ENCODE peak calls at places on chromosome 7, in ten cellular contexts. One of them, this sample, is unnamed.

GRCh38 chr7:151673216-151673615 is 153.5 kb upstream of the RHEB start:
- DNase-seq in T-helper 1 cell: no peak
- DNase-seq in T47D: no peak
- DNase-seq in germinal center: no peak
- DNase-seq in prostate gland: no peak
- DNase-seq in effector CD8-positive, alpha-beta T cell: no peak
- DNase-seq in B cell: no peak
- DNase-seq in SW480: no peak
- DNase-seq in H4: no peak
- DNase-seq in WTC11: no peak
- DNase-seq in this sample: peak

GRCh38 chr7:95427914-95428516 is 6.8 kb downstream of the PON2 start:
- DNase-seq in T47D: no peak
- DNase-seq in WTC11: no peak
- DNase-seq in germinal center: no peak
- DNase-seq in prostate gland: no peak
- DNase-seq in H4: no peak
- DNase-seq in SW480: no peak
- DNase-seq in T-helper 1 cell: no peak
- DNase-seq in B cell: no peak
- DNase-seq in effector CD8-positive, alpha-beta T cell: no peak
- DNase-seq in this sample: no peak

GRCh38 chr7:80273327-80273726 is 138.7 kb downstream of the GNAI1 start:
- DNase-seq in prostate gland: no peak
- DNase-seq in WTC11: no peak
- DNase-seq in T-helper 1 cell: no peak
- DNase-seq in germinal center: no peak
- DNase-seq in SW480: no peak
- DNase-seq in effector CD8-positive, alpha-beta T cell: no peak
- DNase-seq in H4: peak
- DNase-seq in B cell: no peak
- DNase-seq in T47D: no peak
- DNase-seq in this sample: no peak

GRCh38 chr7:158646766-158647474 is 57.7 kb downstream of the NCAPG2 start:
- DNase-seq in SW480: no peak
- DNase-seq in B cell: no peak
- DNase-seq in WTC11: peak
- DNase-seq in germinal center: peak
- DNase-seq in prostate gland: no peak
- DNase-seq in T-helper 1 cell: no peak
- DNase-seq in effector CD8-positive, alpha-beta T cell: no peak
- DNase-seq in H4: no peak
- DNase-seq in T47D: no peak
- DNase-seq in this sample: no peak

GRCh38 chr7:134022512-134022911 is 104.6 kb upstream of the LRGUK start:
- DNase-seq in effector CD8-positive, alpha-beta T cell: no peak
- DNase-seq in T-helper 1 cell: no peak
- DNase-seq in T47D: no peak
- DNase-seq in H4: no peak
- DNase-seq in prostate gland: peak
- DNase-seq in germinal center: no peak
- DNase-seq in WTC11: no peak
- DNase-seq in SW480: no peak
- DNase-seq in B cell: no peak
- DNase-seq in this sample: no peak

GRCh38 chr7:56083150-56083785 is 9.5 kb downstream of the PHKG1 start:
- DNase-seq in prostate gland: no peak
- DNase-seq in germinal center: no peak
- DNase-seq in effector CD8-positive, alpha-beta T cell: no peak
- DNase-seq in WTC11: no peak
- DNase-seq in T47D: no peak
- DNase-seq in B cell: no peak
- DNase-seq in H4: no peak
- DNase-seq in T-helper 1 cell: no peak
- DNase-seq in SW480: no peak
- DNase-seq in this sample: no peak

GRCh38 chr7:156004265-156005201 is 192.3 kb upstream of the SHH start:
- DNase-seq in prostate gland: no peak
- DNase-seq in H4: no peak
- DNase-seq in B cell: no peak
- DNase-seq in T-helper 1 cell: no peak
- DNase-seq in WTC11: no peak
- DNase-seq in germinal center: no peak
- DNase-seq in effector CD8-positive, alpha-beta T cell: no peak
- DNase-seq in SW480: no peak
- DNase-seq in T47D: no peak
- DNase-seq in this sample: no peak

GRCh38 chr7:34787586-34787985 is 129.6 kb downstream of the NPSR1 start:
- DNase-seq in prostate gland: no peak
- DNase-seq in SW480: no peak
- DNase-seq in germinal center: no peak
- DNase-seq in T47D: no peak
- DNase-seq in B cell: no peak
- DNase-seq in effector CD8-positive, alpha-beta T cell: no peak
- DNase-seq in H4: no peak
- DNase-seq in WTC11: no peak
- DNase-seq in T-helper 1 cell: no peak
- DNase-seq in this sample: no peak

GRCh38 chr7:127527561-127527960 is 57.8 kb downstream of the GCC1 start:
- DNase-seq in H4: no peak
- DNase-seq in T-helper 1 cell: no peak
- DNase-seq in WTC11: no peak
- DNase-seq in effector CD8-positive, alpha-beta T cell: no peak
- DNase-seq in prostate gland: no peak
- DNase-seq in B cell: no peak
- DNase-seq in SW480: no peak
- DNase-seq in germinal center: no peak
- DNase-seq in T47D: no peak
- DNase-seq in this sample: no peak

GRCh38 chr7:111931958-111932357 is 274.2 kb downstream of the DOCK4 start:
- DNase-seq in prostate gland: no peak
- DNase-seq in effector CD8-positive, alpha-beta T cell: no peak
- DNase-seq in B cell: no peak
- DNase-seq in germinal center: no peak
- DNase-seq in T-helper 1 cell: no peak
- DNase-seq in T47D: no peak
- DNase-seq in SW480: peak
- DNase-seq in WTC11: no peak
- DNase-seq in H4: no peak
- DNase-seq in this sample: no peak

GRCh38 chr7:128247108-128247507 is 6.0 kb downstream of the LEP start:
- DNase-seq in B cell: no peak
- DNase-seq in SW480: no peak
- DNase-seq in WTC11: no peak
- DNase-seq in H4: no peak
- DNase-seq in effector CD8-positive, alpha-beta T cell: no peak
- DNase-seq in prostate gland: no peak
- DNase-seq in T-helper 1 cell: no peak
- DNase-seq in germinal center: no peak
- DNase-seq in T47D: no peak
- DNase-seq in this sample: no peak

GRCh38 chr7:98826811-98827231 is 43.0 kb downstream of the TMEM130 start:
- DNase-seq in WTC11: peak
- DNase-seq in H4: no peak
- DNase-seq in T-helper 1 cell: no peak
- DNase-seq in T47D: peak
- DNase-seq in B cell: no peak
- DNase-seq in SW480: peak
- DNase-seq in germinal center: no peak
- DNase-seq in prostate gland: peak
- DNase-seq in effector CD8-positive, alpha-beta T cell: no peak
- DNase-seq in this sample: no peak

GRCh38 chr7:141585592-141586510 is 34.6 kb downstream of the AGK start:
- DNase-seq in T47D: no peak
- DNase-seq in SW480: peak
- DNase-seq in T-helper 1 cell: no peak
- DNase-seq in effector CD8-positive, alpha-beta T cell: no peak
- DNase-seq in prostate gland: no peak
- DNase-seq in WTC11: no peak
- DNase-seq in H4: peak
- DNase-seq in germinal center: no peak
- DNase-seq in B cell: no peak
- DNase-seq in this sample: no peak

GRCh38 chr7:122885583-122886356 is 490 bp downstream of the CADPS2 start:
- DNase-seq in effector CD8-positive, alpha-beta T cell: no peak
- DNase-seq in H4: peak
- DNase-seq in prostate gland: peak
- DNase-seq in T-helper 1 cell: no peak
- DNase-seq in WTC11: peak
- DNase-seq in SW480: peak
- DNase-seq in germinal center: peak
- DNase-seq in B cell: peak
- DNase-seq in T47D: peak
- DNase-seq in this sample: peak

GRCh38 chr7:151663382-151664100 is 143.8 kb upstream of the RHEB start:
- DNase-seq in B cell: no peak
- DNase-seq in H4: no peak
- DNase-seq in prostate gland: no peak
- DNase-seq in T47D: no peak
- DNase-seq in effector CD8-positive, alpha-beta T cell: no peak
- DNase-seq in T-helper 1 cell: no peak
- DNase-seq in germinal center: no peak
- DNase-seq in WTC11: no peak
- DNase-seq in SW480: no peak
- DNase-seq in this sample: no peak

GRCh38 chr7:112021348-112022044 is 184.7 kb downstream of the DOCK4 start:
- DNase-seq in SW480: no peak
- DNase-seq in T47D: no peak
- DNase-seq in effector CD8-positive, alpha-beta T cell: no peak
- DNase-seq in germinal center: no peak
- DNase-seq in prostate gland: no peak
- DNase-seq in H4: no peak
- DNase-seq in B cell: no peak
- DNase-seq in WTC11: no peak
- DNase-seq in T-helper 1 cell: no peak
- DNase-seq in this sample: no peak

GRCh38 chr7:26636808-26637207 is 227.6 kb downstream of the SKAP2 start:
- DNase-seq in H4: no peak
- DNase-seq in effector CD8-positive, alpha-beta T cell: no peak
- DNase-seq in WTC11: no peak
- DNase-seq in prostate gland: no peak
- DNase-seq in B cell: no peak
- DNase-seq in T-helper 1 cell: no peak
- DNase-seq in germinal center: no peak
- DNase-seq in T47D: no peak
- DNase-seq in SW480: no peak
- DNase-seq in this sample: no peak

GRCh38 chr7:3300221-3300650 is 816 bp upstream of the SDK1 start:
- DNase-seq in SW480: peak
- DNase-seq in germinal center: no peak
- DNase-seq in H4: peak
- DNase-seq in prostate gland: no peak
- DNase-seq in T-helper 1 cell: no peak
- DNase-seq in B cell: no peak
- DNase-seq in T47D: no peak
- DNase-seq in effector CD8-positive, alpha-beta T cell: no peak
- DNase-seq in WTC11: peak
- DNase-seq in this sample: no peak

GRCh38 chr7:136911362-136911761 is 42.9 kb downstream of the CHRM2 start:
- DNase-seq in germinal center: no peak
- DNase-seq in WTC11: no peak
- DNase-seq in B cell: no peak
- DNase-seq in prostate gland: no peak
- DNase-seq in H4: peak
- DNase-seq in T-helper 1 cell: no peak
- DNase-seq in SW480: no peak
- DNase-seq in effector CD8-positive, alpha-beta T cell: no peak
- DNase-seq in T47D: no peak
- DNase-seq in this sample: no peak

GRCh38 chr7:33107136-33108066 is 1.8 kb downstream of the RP9 start:
- DNase-seq in WTC11: peak
- DNase-seq in H4: peak
- DNase-seq in B cell: peak
- DNase-seq in effector CD8-positive, alpha-beta T cell: no peak
- DNase-seq in prostate gland: no peak
- DNase-seq in T47D: no peak
- DNase-seq in T-helper 1 cell: no peak
- DNase-seq in SW480: peak
- DNase-seq in germinal center: no peak
- DNase-seq in this sample: peak

GRCh38 chr7:91098566-91098965 is 165.7 kb upstream of the FZD1 start:
- DNase-seq in H4: no peak
- DNase-seq in T-helper 1 cell: no peak
- DNase-seq in WTC11: no peak
- DNase-seq in prostate gland: no peak
- DNase-seq in germinal center: no peak
- DNase-seq in B cell: no peak
- DNase-seq in T47D: no peak
- DNase-seq in effector CD8-positive, alpha-beta T cell: no peak
- DNase-seq in SW480: no peak
- DNase-seq in this sample: no peak

GRCh38 chr7:95686109-95686508 is 86.2 kb upstream of the DYNC1I1 start:
- DNase-seq in H4: peak
- DNase-seq in T47D: no peak
- DNase-seq in T-helper 1 cell: no peak
- DNase-seq in prostate gland: peak
- DNase-seq in WTC11: peak
- DNase-seq in SW480: peak
- DNase-seq in germinal center: no peak
- DNase-seq in effector CD8-positive, alpha-beta T cell: no peak
- DNase-seq in B cell: peak
- DNase-seq in this sample: peak

GRCh38 chr7:150876817-150877526 is 24.7 kb downstream of the AOC1 start:
- DNase-seq in T47D: peak
- DNase-seq in prostate gland: peak
- DNase-seq in WTC11: peak
- DNase-seq in H4: peak
- DNase-seq in germinal center: peak
- DNase-seq in B cell: peak
- DNase-seq in T-helper 1 cell: peak
- DNase-seq in SW480: peak
- DNase-seq in effector CD8-positive, alpha-beta T cell: peak
- DNase-seq in this sample: peak

GRCh38 chr7:71604818-71605414 is 473.0 kb downstream of the GALNT17 start:
- DNase-seq in SW480: no peak
- DNase-seq in WTC11: no peak
- DNase-seq in T47D: no peak
- DNase-seq in H4: peak
- DNase-seq in prostate gland: no peak
- DNase-seq in B cell: no peak
- DNase-seq in effector CD8-positive, alpha-beta T cell: no peak
- DNase-seq in T-helper 1 cell: no peak
- DNase-seq in germinal center: no peak
- DNase-seq in this sample: no peak

GRCh38 chr7:80401708-80402107 is 110.2 kb downstream of the GNAT3 start:
- DNase-seq in germinal center: no peak
- DNase-seq in WTC11: no peak
- DNase-seq in T-helper 1 cell: no peak
- DNase-seq in SW480: no peak
- DNase-seq in H4: no peak
- DNase-seq in effector CD8-positive, alpha-beta T cell: no peak
- DNase-seq in prostate gland: no peak
- DNase-seq in T47D: no peak
- DNase-seq in B cell: no peak
- DNase-seq in this sample: peak

This sample was measured in small intestine.